ENCODE peak calls at places on chromosome 7, in ten cellular contexts. L, A, S, T, C, N, Q, R, V and E are unnamed samples.

GRCh38 chr7:101941481-101942383 is 124.3 kb downstream of the CUX1 start:
- DNase-seq in L (no peak), T (no peak), Q (peak; percentile 43), N (no peak), V (peak; percentile 87), C (no peak), S (peak; percentile 39), A (no peak), R (no peak), E (no peak)

GRCh38 chr7:26073041-26073440 is 79.0 kb upstream of the NFE2L3 start:
- DNase-seq in V (no peak), T (no peak), Q (no peak), A (no peak), R (no peak), L (no peak), S (no peak), C (no peak), N (no peak), E (no peak)

GRCh38 chr7:22723171-22723601 is 3.8 kb upstream of the IL6 start:
- DNase-seq in C (peak; percentile 82), A (peak; percentile 46), L (peak; percentile 74), V (peak; percentile 58), R (no peak), Q (peak; percentile 83), S (peak; percentile 25), T (no peak), N (peak; percentile 64), E (no peak)

GRCh38 chr7:141097430-141097829 is 23.6 kb downstream of the TMEM178B start:
- DNase-seq in A (peak; percentile 68), C (no peak), Q (no peak), T (no peak), S (no peak), L (no peak), V (peak; percentile 30), R (no peak), N (no peak), E (peak; percentile 17)

GRCh38 chr7:80724249-80724871 is 85.9 kb downstream of the CD36 start:
- DNase-seq in Q (no peak), C (no peak), A (peak; percentile 9), N (no peak), S (no peak), V (peak; percentile 86), L (no peak), T (no peak), R (no peak), E (peak; percentile 54)

GRCh38 chr7:37832194-37832593 is 16.2 kb upstream of the NME8 start:
- DNase-seq in V (peak; percentile 7), A (no peak), Q (peak; percentile 54), L (peak; percentile 81), C (peak; percentile 75), N (no peak), S (peak; percentile 21), T (peak; percentile 64), R (peak; percentile 81), E (peak; percentile 95)

GRCh38 chr7:33982425-33982786 is 77.1 kb downstream of the BMPER start:
- DNase-seq in C (no peak), S (no peak), Q (no peak), N (no peak), L (no peak), T (no peak), R (no peak), V (peak; percentile 82), A (peak; percentile 37), E (no peak)

GRCh38 chr7:139972000-139972399 is 90.8 kb downstream of the PARP12 start:
- DNase-seq in R (no peak), C (no peak), L (no peak), A (no peak), Q (no peak), S (no peak), V (no peak), T (no peak), N (no peak), E (no peak)

GRCh38 chr7:100865971-100866720 is 1.0 kb upstream of the TRIP6 start:
- DNase-seq in T (peak; percentile 68), C (peak; percentile 92), A (no peak), V (peak; percentile 55), N (no peak), Q (no peak), R (peak; percentile 85), S (no peak), L (peak; percentile 79), E (no peak)

GRCh38 chr7:116259156-116259555 is 48.8 kb downstream of the TES start:
- DNase-seq in T (no peak), S (no peak), A (no peak), C (no peak), L (no peak), R (no peak), N (no peak), Q (no peak), V (no peak), E (no peak)

GRCh38 chr7:27767374-27767773 is 27.4 kb downstream of the TAX1BP1 start:
- DNase-seq in T (no peak), N (no peak), A (no peak), R (no peak), Q (no peak), C (no peak), V (peak; percentile 37), S (no peak), L (no peak), E (no peak)

GRCh38 chr7:44981035-44981706 is 2.4 kb upstream of the MYO1G start:
- DNase-seq in T (no peak), S (no peak), A (no peak), L (no peak), N (no peak), R (no peak), V (no peak), Q (no peak), C (peak; percentile 47), E (no peak)

GRCh38 chr7:44982970-44983369 is 4.2 kb upstream of the MYO1G start:
- DNase-seq in N (no peak), S (no peak), V (no peak), L (no peak), A (no peak), Q (no peak), R (no peak), T (no peak), C (no peak), E (no peak)

GRCh38 chr7:44983742-44984477 is 5.1 kb upstream of the MYO1G start:
- DNase-seq in S (no peak), R (no peak), A (no peak), T (no peak), N (no peak), Q (no peak), C (no peak), L (no peak), V (no peak), E (no peak)

GRCh38 chr7:44984478-44984758 is 5.6 kb upstream of the MYO1G start:
- DNase-seq in T (no peak), Q (no peak), L (no peak), V (no peak), R (no peak), C (no peak), A (no peak), N (no peak), S (no peak), E (no peak)

DNA sequence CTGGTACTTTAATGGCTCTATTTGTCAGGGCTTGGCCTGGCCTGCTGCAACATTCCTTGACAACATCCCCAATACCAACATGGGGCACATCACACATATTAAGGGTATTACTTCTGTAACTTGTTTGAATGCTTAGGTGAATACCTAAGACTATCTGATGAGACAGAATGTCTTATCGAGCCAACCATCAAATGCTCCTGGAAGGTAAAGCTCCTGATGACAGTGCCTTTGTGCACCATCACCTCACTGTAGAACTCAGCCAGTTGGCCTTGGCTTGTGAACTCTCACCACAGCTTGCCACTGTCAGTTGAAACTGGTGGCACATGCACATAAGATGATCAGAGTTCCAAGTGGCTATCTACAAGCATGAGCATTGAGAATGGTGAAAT is 3.7 kb upstream of the MYO1G start:
- DNase-seq in A (no peak), S (no peak), Q (no peak), C (no peak), T (no peak), R (no peak), N (no peak), V (no peak), L (no peak), E (no peak)
- H3K4me1 ChIP-seq in A (peaks cover 26% of the 10 kb centered on the region), S (peaks cover 38% of the 10 kb centered on the region), Q (no peaks in the 10 kb centered on the region), C (peaks cover 55% of the 10 kb centered on the region), T (peaks cover 8% of the 10 kb centered on the region), R (no peaks in the 10 kb centered on the region), N (peaks cover 40% of the 10 kb centered on the region), V (peaks cover 31% of the 10 kb centered on the region), L (peaks cover 17% of the 10 kb centered on the region), E (peaks cover 8% of the 10 kb centered on the region)

GRCh38 chr7:54824655-54825054 is 65.6 kb upstream of the SEC61G start:
- DNase-seq in T (no peak), Q (no peak), R (no peak), V (no peak), L (no peak), N (no peak), S (no peak), A (no peak), C (no peak), E (no peak)
- H3K4me3 ChIP-seq in T (no peak overlapping the region), Q (no peak overlapping the region), R (no peak overlapping the region), V (no peak overlapping the region), L (no peak overlapping the region), N (no peak overlapping the region), S (no peak overlapping the region), A (no peak overlapping the region), C (no peak overlapping the region), E (no peak overlapping the region)

DNA sequence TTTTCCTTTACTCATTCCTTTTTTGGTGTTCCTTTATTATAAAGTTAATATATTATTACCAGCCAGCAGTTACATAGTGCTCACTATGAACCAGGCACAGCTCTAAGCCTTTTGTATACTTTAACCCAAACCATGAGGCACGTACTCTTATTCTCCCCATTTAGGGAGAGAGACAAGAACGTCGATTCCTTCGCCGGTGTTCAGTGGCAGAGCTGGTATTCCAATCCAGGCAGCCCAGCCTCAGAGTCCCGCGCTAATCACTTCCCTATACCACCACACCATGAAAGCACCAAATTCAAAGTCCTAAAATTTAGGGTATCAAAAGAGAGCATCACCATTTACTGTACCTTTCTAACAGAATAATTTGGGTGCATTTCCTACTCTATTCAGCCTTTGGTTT is 218.5 kb upstream of the KLF14 start:
- DNase-seq in Q (no peak), L (no peak), V (no peak), R (no peak), C (no peak), A (no peak), N (no peak), T (no peak), S (no peak), E (no peak)
- H3K4me1 ChIP-seq in Q (no peaks in the 10 kb centered on the region), L (no peaks in the 10 kb centered on the region), V (peaks cover 36% of the 10 kb centered on the region), R (peaks cover 8% of the 10 kb centered on the region), C (peaks cover 20% of the 10 kb centered on the region), A (no peaks in the 10 kb centered on the region), N (peaks cover 9% of the 10 kb centered on the region), T (no peaks in the 10 kb centered on the region), S (peaks cover 44% of the 10 kb centered on the region), E (no peaks in the 10 kb centered on the region)

DNA sequence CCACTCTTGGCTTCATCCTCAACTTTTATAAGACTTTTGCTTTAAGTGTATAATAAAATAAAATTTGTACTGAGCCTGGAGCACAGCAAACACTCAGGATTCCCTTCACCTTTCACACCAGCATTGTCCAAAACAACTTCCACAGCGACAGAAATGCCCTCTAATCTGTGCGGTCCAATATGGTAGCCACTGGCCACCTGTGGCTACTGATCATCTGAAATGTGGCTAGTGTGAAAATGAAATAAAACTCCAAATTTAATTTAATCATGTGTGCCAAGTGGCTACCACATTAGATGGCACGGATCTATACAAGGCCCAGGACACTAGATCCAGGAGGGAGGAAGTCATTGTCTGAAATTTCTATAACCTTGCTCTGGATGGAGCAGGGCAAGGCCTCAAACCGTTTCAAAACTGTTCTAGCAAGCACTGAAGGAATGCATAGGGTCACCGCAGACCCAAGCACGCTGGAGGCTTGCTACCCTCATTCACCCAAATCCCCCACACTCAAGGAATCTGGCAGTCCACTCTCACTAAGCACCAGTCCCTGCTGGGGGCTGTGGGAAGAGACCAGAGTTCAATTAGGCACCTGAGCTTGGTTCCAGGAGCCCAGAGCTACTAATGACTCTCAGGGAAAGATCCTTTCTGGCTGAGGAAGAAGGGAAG is 6.3 kb upstream of the MYO1G start:
- DNase-seq in N (no peak), R (no peak), L (no peak), S (no peak), V (no peak), A (no peak), C (no peak), Q (no peak), T (no peak), E (no peak)
- H3K4me3 ChIP-seq in N (peak overlapping the region; percentile 56), R (no peak overlapping the region), L (peak overlapping the region; percentile 61), S (peak overlapping the region; percentile 78), V (peak overlapping the region; percentile 81), A (peak overlapping the region; percentile 31), C (peak overlapping the region; percentile 65), Q (no peak overlapping the region), T (peak overlapping the region; percentile 100), E (peak overlapping the region; percentile 76)